ENCODE peak calls at places on chromosomes 4 and X, in ten cellular contexts. Z is fibroblast of pulmonary artery, S is adipocyte, K is MCF 10A, B is NAMALWA, U is NCI-H2029 treated with DMSO at 0.1 percent for 48 hours, A is GDM1, J is NCI-H1930, I is ACHN, V is NCI-H510A treated with DMSO at 0.1 percent for 48 hours. N is an unnamed sample.

GRCh38 chrX:13109811-13110210 is 65.4 kb upstream of the FAM9C start:
- DNase-seq in I (no peak), V (no peak), J (no peak), S (peak; percentile 34), U (no peak), B (no peak), A (no peak), K (peak; percentile 72), Z (peak; percentile 63), N (no peak)

GRCh38 chr4:144174401-144175067 is 34.0 kb upstream of the GYPA start:
- DNase-seq in K (peak; percentile 66), I (peak; percentile 60), J (peak; percentile 17), A (peak; percentile 5), U (peak; percentile 61), B (peak; percentile 72), Z (peak; percentile 82), S (peak; percentile 83), V (peak; percentile 35), N (no peak)

GRCh38 chrX:155864655-155865054 is 16.5 kb upstream of the VAMP7 start:
- DNase-seq in J (no peak), S (no peak), B (peak; percentile 27), U (no peak), V (no peak), Z (peak; percentile 17), K (peak; percentile 14), I (peak; percentile 4), A (no peak), N (no peak)

GRCh38 chr4:133618963-133619362 is 469.9 kb downstream of the PCDH10 start:
- DNase-seq in I (no peak), Z (peak; percentile 10), B (peak; percentile 52), U (no peak), K (no peak), J (no peak), S (no peak), V (no peak), A (no peak), N (no peak)

GRCh38 chr4:123816462-123816861 is 419.9 kb downstream of the SPRY1 start:
- DNase-seq in K (peak; percentile 5), S (no peak), J (no peak), V (no peak), I (no peak), B (no peak), A (no peak), U (no peak), Z (no peak), N (no peak)

GRCh38 chr4:189304755-189305154 is 635.9 kb upstream of the FRG1 start:
- DNase-seq in U (peak; percentile 9), K (peak; percentile 84), I (no peak), V (no peak), S (peak; percentile 12), B (no peak), A (no peak), J (no peak), Z (peak; percentile 5), N (no peak)

GRCh38 chr4:158841540-158841939 is 72.7 kb downstream of the FNIP2 start:
- DNase-seq in K (no peak), U (no peak), Z (no peak), A (no peak), B (no peak), J (no peak), I (no peak), V (no peak), S (no peak), N (no peak)

GRCh38 chr4:89788243-89789072 is 48.5 kb downstream of the SNCA start:
- DNase-seq in A (no peak), K (peak; percentile 18), V (peak; percentile 26), J (no peak), Z (peak; percentile 95), I (no peak), U (peak; percentile 73), S (peak; percentile 54), B (no peak), N (no peak)

GRCh38 chrX:129472116-129472515 is 51.2 kb downstream of the SMARCA1 start:
- DNase-seq in J (no peak), V (no peak), B (no peak), S (peak; percentile 15), K (peak; percentile 25), A (no peak), Z (peak; percentile 38), U (no peak), I (no peak), N (no peak)

GRCh38 chr4:24840826-24841587 is 45.6 kb downstream of the SOD3 start:
- DNase-seq in S (no peak), A (no peak), I (no peak), B (no peak), U (no peak), Z (no peak), J (no peak), K (no peak), V (no peak), N (no peak)

GRCh38 chrX:39164212-39164611 is 363.0 kb downstream of the MID1IP1 start:
- DNase-seq in B (no peak), V (no peak), S (no peak), K (no peak), J (no peak), I (no peak), A (no peak), U (no peak), Z (no peak), N (no peak)

GRCh38 chrX:50723006-50723405 is 91.0 kb downstream of the SHROOM4 start:
- DNase-seq in J (no peak), I (peak; percentile 16), V (no peak), B (no peak), K (no peak), A (no peak), S (no peak), U (no peak), Z (no peak), N (no peak)

GRCh38 chr4:177128306-177128705 is 181.4 kb upstream of the NEIL3 start:
- DNase-seq in S (no peak), Z (peak; percentile 84), U (no peak), B (no peak), K (no peak), I (no peak), J (no peak), A (no peak), V (no peak), N (no peak)

N was measured in stimulated activated CD4-positive, alpha-beta T cell treated with anti-CD3 and anti-CD28 coated beads, Interleukin-15, amount 100 ng/mL, for 48 hours.